ENCODE peak calls at places on chromosomes 6 and 20, in seven cellular contexts. L is NCI-H510A treated with DMSO at 0.1 percent for 48 hours; T is NCI-H2029 treated with DMSO at 0.1 percent for 48 hours; K is hippocampal formation; O is CD8-positive, alpha-beta T cell; I is colonic mucosa; A is bronchial epithelial cell. X is an unnamed sample.

GRCh38 chr6:167550936-167551633 is 226.2 kb downstream of the TTLL2 start:
- DNase-seq in L (no peak), T (no peak), K (peak), O (no peak), I (peak), A (no peak), X (no peak)

GRCh38 chr6:37170273-37171140 is 555 bp downstream of the PIM1 start:
- DNase-seq in L (peak), T (no peak), K (peak), O (peak), I (peak), A (no peak), X (peak)

GRCh38 chr20:859661-860294 is 26.3 kb downstream of the FAM110A start:
- DNase-seq in L (no peak), T (no peak), K (no peak), O (no peak), I (no peak), A (peak), X (no peak)

GRCh38 chr6:87155920-87156600 is 695 bp downstream of the ZNF292 start:
- DNase-seq in L (peak), T (no peak), K (no peak), O (peak), I (peak), A (peak), X (peak)

GRCh38 chr6:143271024-143271423 is 179.5 kb downstream of the ADAT2 start:
- DNase-seq in L (no peak), T (no peak), K (no peak), O (no peak), I (peak), A (peak), X (no peak)

GRCh38 chr6:104702126-104702841 is 157.4 kb downstream of the HACE1 start:
- DNase-seq in L (no peak), T (no peak), K (no peak), O (no peak), I (no peak), A (no peak), X (no peak)

GRCh38 chr6:108741346-108741989 is 106.8 kb upstream of the ARMC2 start:
- DNase-seq in L (no peak), T (no peak), K (no peak), O (no peak), I (no peak), A (no peak), X (no peak)

GRCh38 chr20:36342721-36343120 is 36.6 kb downstream of the DLGAP4 start:
- DNase-seq in L (no peak), T (no peak), K (no peak), O (no peak), I (no peak), A (no peak), X (no peak)

GRCh38 chr6:134589512-134589911 is 271.6 kb upstream of the SGK1 start:
- DNase-seq in L (no peak), T (no peak), K (no peak), O (no peak), I (no peak), A (peak), X (no peak)